ENCODE peak calls at places on chromosomes 3 and 15, in ten cellular contexts. A, K, T, F, R, L, E, I, P and Z are unnamed samples.

GRCh38 chr15:31263751-31264533 is 62.7 kb upstream of the KLF13 start:
- DNase-seq in R (peak; percentile 48), A (peak; percentile 69), F (peak; percentile 60), L (peak; percentile 61), I (no peak), P (peak; percentile 42), K (no peak), T (peak; percentile 86), E (peak; percentile 38), Z (no peak)

GRCh38 chr3:18725668-18726407 is 300.7 kb upstream of the SATB1 start:
- DNase-seq in K (no peak), L (peak; percentile 24), T (no peak), E (no peak), A (no peak), F (no peak), R (no peak), I (no peak), P (no peak), Z (no peak)

GRCh38 chr3:195692781-195693427 is 27.9 kb upstream of the MUC20 start:
- DNase-seq in E (no peak), F (no peak), R (no peak), I (no peak), P (no peak), A (no peak), L (no peak), K (no peak), T (no peak), Z (no peak)

GRCh38 chr15:65962187-65962586 is 92.9 kb downstream of the RAB11A start:
- DNase-seq in I (no peak), T (no peak), E (peak; percentile 54), F (no peak), P (no peak), L (no peak), R (no peak), A (no peak), K (no peak), Z (no peak)

GRCh38 chr3:16670191-16670590 is 65.0 kb upstream of the DAZL start:
- DNase-seq in F (no peak), L (no peak), E (no peak), I (no peak), T (no peak), K (no peak), P (no peak), A (no peak), R (no peak), Z (no peak)

GRCh38 chr3:71185733-71186455 is 397.6 kb downstream of the FOXP1 start:
- DNase-seq in R (no peak), A (peak; percentile 30), F (no peak), L (peak; percentile 3), I (no peak), T (no peak), P (no peak), K (peak; percentile 16), E (peak; percentile 13), Z (peak; percentile 81)

GRCh38 chr15:52360229-52361203 is 64.9 kb upstream of the MYO5C start:
- DNase-seq in A (no peak), L (no peak), K (no peak), T (no peak), F (no peak), E (no peak), R (no peak), P (no peak), I (no peak), Z (no peak)

GRCh38 chr15:45221053-45221599 is 30.9 kb upstream of the SLC28A2 start:
- DNase-seq in L (no peak), F (no peak), P (no peak), R (no peak), T (no peak), I (no peak), A (no peak), K (no peak), E (no peak), Z (no peak)

GRCh38 chr15:40097968-40098476 is 10.7 kb downstream of the BMF start:
- DNase-seq in K (no peak), T (peak; percentile 59), L (no peak), F (no peak), A (no peak), P (no peak), R (no peak), I (no peak), E (no peak), Z (no peak)

GRCh38 chr3:147616998-147617619 is 207.9 kb downstream of the ZIC1 start:
- DNase-seq in T (no peak), E (no peak), P (no peak), R (no peak), K (peak; percentile 71), L (no peak), F (no peak), I (no peak), A (no peak), Z (peak; percentile 58)

GRCh38 chr3:102741105-102741504 is 306.3 kb downstream of the ZPLD1 start:
- DNase-seq in L (no peak), K (no peak), P (no peak), I (no peak), R (no peak), E (peak; percentile 8), T (no peak), F (no peak), A (no peak), Z (no peak)

GRCh38 chr3:78734048-78734637 is 1033.7 kb downstream of the ROBO1 start:
- DNase-seq in K (peak; percentile 54), E (no peak), P (no peak), R (no peak), L (no peak), T (no peak), I (no peak), F (no peak), A (no peak), Z (peak; percentile 79)

GRCh38 chr15:81293728-81294500 is 30.0 kb downstream of the STARD5 start:
- DNase-seq in A (peak; percentile 57), I (no peak), F (peak; percentile 41), R (no peak), P (peak; percentile 45), L (peak; percentile 60), K (no peak), T (no peak), E (no peak), Z (no peak)

GRCh38 chr3:172648736-172649135 is 62.1 kb downstream of the NCEH1 start:
- DNase-seq in E (no peak), T (no peak), P (no peak), I (no peak), L (no peak), R (no peak), K (peak; percentile 87), A (no peak), F (no peak), Z (peak; percentile 84)

GRCh38 chr15:70437089-70437488 is 326.3 kb downstream of the UACA start:
- DNase-seq in L (no peak), R (no peak), K (no peak), T (no peak), I (no peak), A (no peak), P (no peak), F (no peak), E (no peak), Z (no peak)

GRCh38 chr3:64332461-64333350 is 107.4 kb upstream of the PRICKLE2 start:
- DNase-seq in R (no peak), L (no peak), I (no peak), T (no peak), K (no peak), A (no peak), E (no peak), F (no peak), P (no peak), Z (no peak)

GRCh38 chr3:11053926-11054503 is 61.5 kb downstream of the SLC6A1 start:
- DNase-seq in T (no peak), L (no peak), A (no peak), E (peak; percentile 38), P (no peak), K (no peak), F (no peak), I (no peak), R (no peak), Z (no peak)

GRCh38 chr15:38073278-38073930 is 139.0 kb downstream of the TMCO5A start:
- DNase-seq in F (no peak), R (no peak), E (peak; percentile 23), A (no peak), K (peak; percentile 51), T (no peak), I (no peak), P (no peak), L (no peak), Z (peak; percentile 75)

GRCh38 chr3:149605902-149606301 is 51.9 kb downstream of the WWTR1 start:
- DNase-seq in I (no peak), R (no peak), L (no peak), E (no peak), A (no peak), P (no peak), F (no peak), K (no peak), T (no peak), Z (peak; percentile 84)

GRCh38 chr3:27718459-27718858 is 3.7 kb downstream of the EOMES start:
- DNase-seq in T (no peak), R (no peak), K (no peak), I (no peak), L (no peak), E (no peak), P (no peak), A (no peak), F (no peak), Z (no peak)

GRCh38 chr15:69926011-69926410 is 171.7 kb downstream of the TLE3 start:
- DNase-seq in F (no peak), K (no peak), E (no peak), I (no peak), A (no peak), T (no peak), L (no peak), R (no peak), P (no peak), Z (peak; percentile 1)

GRCh38 chr3:111325160-111325707 is 216.8 kb upstream of the CD96 start:
- DNase-seq in L (no peak), T (no peak), A (no peak), P (no peak), E (no peak), K (peak; percentile 13), I (no peak), R (no peak), F (no peak), Z (no peak)

GRCh38 chr3:40310690-40311089 is 1.2 kb downstream of the EIF1B start:
- DNase-seq in L (no peak), T (no peak), F (no peak), A (no peak), I (no peak), K (no peak), E (no peak), R (no peak), P (no peak), Z (no peak)

GRCh38 chr15:66085128-66085527 is 168.4 kb downstream of the MEGF11 start:
- DNase-seq in T (no peak), I (no peak), A (no peak), L (no peak), R (no peak), E (no peak), K (no peak), P (no peak), F (no peak), Z (no peak)

GRCh38 chr15:100775581-100776185 is 103.9 kb upstream of the ALDH1A3 start:
- DNase-seq in K (no peak), R (no peak), I (no peak), F (no peak), E (no peak), A (no peak), P (no peak), T (no peak), L (no peak), Z (no peak)

GRCh38 chr3:140296796-140297352 is 361.9 kb downstream of the CLSTN2 start:
- DNase-seq in R (no peak), K (no peak), L (no peak), E (no peak), P (no peak), F (no peak), A (no peak), I (no peak), T (no peak), Z (no peak)

GRCh38 chr3:197458179-197458707 is 97.5 kb downstream of the BDH1 start:
- DNase-seq in T (peak; percentile 36), K (no peak), R (no peak), I (no peak), A (peak; percentile 36), P (no peak), F (no peak), L (peak; percentile 4), E (no peak), Z (no peak)

GRCh38 chr3:71684752-71685151 is 40.5 kb downstream of the EIF4E3 start:
- DNase-seq in E (peak; percentile 73), P (no peak), I (no peak), A (no peak), F (no peak), T (peak; percentile 56), K (peak; percentile 71), L (no peak), R (peak; percentile 1), Z (peak; percentile 49)